ENCODE peak calls at places on chromosomes 5 and 9, in ten cellular contexts. M, P, S, W, C, R, X, H, Q and J are unnamed samples.

GRCh38 chr5:172059661-172060100 is 53.2 kb upstream of the FBXW11 start:
- DNase-seq in M (peak; percentile 43), P (no peak), S (no peak), W (peak; percentile 20), C (no peak), R (no peak), X (no peak), H (no peak), Q (no peak), J (no peak)

GRCh38 chr5:179060116-179061008 is at the start of gene ZNF354C:
- DNase-seq in M (peak; percentile 96), P (peak; percentile 85), S (peak; percentile 81), W (peak; percentile 90), C (peak; percentile 86), R (peak; percentile 60), X (peak; percentile 78), H (peak; percentile 88), Q (peak; percentile 42), J (peak; percentile 93)

GRCh38 chr5:170738840-170739239 is 44.7 kb upstream of the GABRP start:
- DNase-seq in M (no peak), P (no peak), S (no peak), W (no peak), C (no peak), R (no peak), X (no peak), H (no peak), Q (no peak), J (no peak)

GRCh38 chr5:169933127-169933526 is 47.2 kb downstream of the INSYN2B start:
- DNase-seq in M (no peak), P (no peak), S (no peak), W (no peak), C (no peak), R (no peak), X (no peak), H (no peak), Q (no peak), J (no peak)

GRCh38 chr5:180375955-180376354 is 22.8 kb upstream of the GFPT2 start:
- DNase-seq in M (no peak), P (no peak), S (no peak), W (no peak), C (no peak), R (no peak), X (no peak), H (no peak), Q (no peak), J (no peak)

GRCh38 chr9:26856413-26857032 is 36.1 kb downstream of the CAAP1 start:
- DNase-seq in M (peak; percentile 56), P (peak; percentile 9), S (peak; percentile 62), W (peak; percentile 70), C (no peak), R (peak; percentile 37), X (no peak), H (no peak), Q (peak; percentile 18), J (peak; percentile 2)

GRCh38 chr9:69798737-69799136 is 21.9 kb upstream of the CFAP95 start:
- DNase-seq in M (peak; percentile 46), P (no peak), S (no peak), W (no peak), C (no peak), R (no peak), X (no peak), H (no peak), Q (no peak), J (no peak)

GRCh38 chr9:120392711-120393110 is 187.3 kb downstream of the CDK5RAP2 start:
- DNase-seq in M (no peak), P (no peak), S (no peak), W (no peak), C (no peak), R (no peak), X (no peak), H (no peak), Q (no peak), J (no peak)

DNA sequence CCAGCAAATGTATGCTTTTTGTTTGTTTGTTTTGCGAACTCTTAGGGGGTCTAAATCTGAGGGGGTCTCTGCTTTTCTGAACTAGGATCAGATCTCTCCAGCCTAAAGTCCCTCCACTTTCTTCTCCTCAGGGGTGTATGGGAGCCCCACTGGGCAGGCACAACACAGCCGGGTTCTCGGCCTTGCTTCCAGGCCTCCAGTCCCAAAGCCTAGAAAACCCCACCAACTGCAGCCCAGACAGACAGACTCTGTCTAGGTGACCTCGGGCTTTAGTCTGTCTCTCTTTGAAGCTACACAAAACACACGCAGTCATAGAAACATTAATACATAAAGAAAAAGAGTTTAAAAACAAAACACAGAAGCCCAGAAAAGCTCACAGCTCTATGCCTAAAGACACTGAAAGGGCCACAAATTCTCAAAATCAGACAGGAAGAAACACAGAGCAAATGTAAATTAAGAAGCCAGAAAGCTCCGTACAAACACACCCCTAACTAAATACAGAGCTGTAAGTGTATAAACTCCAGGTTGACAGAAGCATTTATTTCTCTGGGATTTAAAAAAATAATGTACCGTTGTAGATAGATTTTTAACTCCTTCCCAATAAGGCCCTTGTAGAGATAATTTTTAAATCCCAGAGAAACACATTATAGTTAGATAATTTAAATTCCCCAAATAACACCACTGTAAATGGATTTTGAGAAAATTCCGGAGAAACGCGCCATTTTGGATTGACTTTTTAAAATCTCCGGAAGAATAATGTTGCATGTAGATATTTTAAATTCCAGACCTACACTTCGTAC is 2.0 kb downstream of the PITX1 start:
- DNase-seq in M (no peak), P (no peak), S (no peak), W (peak; percentile 36), C (no peak), R (no peak), X (no peak), H (no peak), Q (no peak), J (no peak)
- H3K4me3 ChIP-seq in M (peak overlapping the region; percentile 33), P (no peak overlapping the region), S (no peak overlapping the region), W (peak overlapping the region; percentile 42), C (peak overlapping the region; percentile 71), R (peak overlapping the region; percentile 100), X (peak overlapping the region; percentile 62), H (no peak overlapping the region), Q (no peak overlapping the region), J (peak overlapping the region; percentile 95)

DNA sequence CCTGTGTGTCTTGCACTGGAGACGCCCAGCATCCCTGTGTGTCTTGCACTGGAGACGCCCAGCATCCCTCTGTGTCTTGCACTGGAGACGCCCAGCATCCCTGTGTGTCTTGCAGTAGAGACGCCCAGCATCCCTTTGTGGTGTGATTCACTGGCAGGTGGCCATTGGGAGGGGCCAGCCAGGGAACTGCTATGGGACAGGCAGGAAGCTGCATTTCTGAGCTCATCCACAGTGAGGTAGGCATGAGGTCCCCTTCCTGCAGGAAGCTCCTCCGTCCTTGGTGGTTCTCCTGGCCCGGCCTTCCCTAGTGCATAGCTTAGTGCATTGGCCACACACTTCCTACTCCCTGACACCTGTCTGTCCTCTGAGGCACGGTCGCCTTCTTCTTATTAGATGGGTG is 43.5 kb downstream of the IRX1 start:
- DNase-seq in M (no peak), P (no peak), S (no peak), W (no peak), C (no peak), R (no peak), X (no peak), H (no peak), Q (no peak), J (peak; percentile 22)
- H3K27me3 ChIP-seq in M (no peaks in the 10 kb centered on the region), P (no peaks in the 10 kb centered on the region), S (no peaks in the 10 kb centered on the region), W (no peaks in the 10 kb centered on the region), C (peaks cover 4% of the 10 kb centered on the region), R (peaks cover 64% of the 10 kb centered on the region), X (no peaks in the 10 kb centered on the region), H (no peaks in the 10 kb centered on the region), Q (no peaks in the 10 kb centered on the region), J (no peaks in the 10 kb centered on the region)

GRCh38 chr5:132002701-132003100 is 8.8 kb downstream of the ACSL6 start:
- DNase-seq in M (no peak), P (no peak), S (no peak), W (no peak), C (no peak), R (no peak), X (no peak), H (no peak), Q (no peak), J (no peak)

GRCh38 chr5:132000677-132001453 is 10.6 kb downstream of the ACSL6 start:
- DNase-seq in M (no peak), P (peak; percentile 21), S (no peak), W (no peak), C (no peak), R (no peak), X (no peak), H (no peak), Q (no peak), J (no peak)

GRCh38 chr5:132003170-132003744 is 8.2 kb downstream of the ACSL6 start:
- DNase-seq in M (peak; percentile 26), P (no peak), S (peak; percentile 73), W (peak; percentile 31), C (no peak), R (no peak), X (no peak), H (no peak), Q (no peak), J (no peak)

GRCh38 chr5:131999991-132000490 is 11.4 kb downstream of the ACSL6 start:
- DNase-seq in M (no peak), P (no peak), S (no peak), W (no peak), C (no peak), R (no peak), X (no peak), H (no peak), Q (no peak), J (no peak)

GRCh38 chr5:132001647-132002561 is 9.6 kb downstream of the ACSL6 start:
- DNase-seq in M (peak; percentile 48), P (no peak), S (peak; percentile 44), W (peak; percentile 8), C (no peak), R (peak; percentile 66), X (no peak), H (no peak), Q (no peak), J (no peak)
- H3K4me3 ChIP-seq in M (no peak overlapping the region), P (no peak overlapping the region), S (no peak overlapping the region), W (no peak overlapping the region), C (no peak overlapping the region), R (no peak overlapping the region), X (no peak overlapping the region), H (no peak overlapping the region), Q (no peak overlapping the region), J (no peak overlapping the region)

GRCh38 chr9:91835632-91836031 is 114.4 kb downstream of the ROR2 start:
- DNase-seq in M (no peak), P (no peak), S (no peak), W (no peak), C (no peak), R (no peak), X (no peak), H (no peak), Q (no peak), J (no peak)
- H3K27me3 ChIP-seq in M (no peaks in the 10 kb centered on the region), P (no peaks in the 10 kb centered on the region), S (no peaks in the 10 kb centered on the region), W (no peaks in the 10 kb centered on the region), C (no peaks in the 10 kb centered on the region), R (peaks cover 55% of the 10 kb centered on the region), X (no peaks in the 10 kb centered on the region), H (no peaks in the 10 kb centered on the region), Q (peaks cover 4% of the 10 kb centered on the region), J (no peaks in the 10 kb centered on the region)